ENCODE peak calls at places on chromosomes 12 and 14, in four cellular contexts. W is tibial nerve, C is foreskin fibroblast, J is thoracic aorta. K is an unnamed sample.

GRCh38 chr14:37594916-37595808 is at the start of the genes FOXA1 and TTC6:
- DNase-seq in W (no peak), J (no peak), C (no peak), K (no peak)

GRCh38 chr14:33938131-33938949 is 12.5 kb downstream of the EGLN3 start:
- DNase-seq in W (no peak), J (no peak), C (no peak), K (no peak)

GRCh38 chr12:23139026-23139425 is 514.1 kb downstream of the ETNK1 start:
- DNase-seq in J (no peak), W (no peak), C (no peak), K (no peak)

GRCh38 chr12:92551853-92552397 is 150.9 kb upstream of the PLEKHG7 start:
- DNase-seq in J (no peak), C (peak; percentile 54), W (no peak), K (no peak)

GRCh38 chr12:31737763-31738162 is 8.9 kb upstream of the AMN1 start:
- DNase-seq in C (no peak), J (no peak), W (no peak), K (no peak)

GRCh38 chr12:102950107-102950949 is 7.1 kb upstream of the ASCL1 start:
- DNase-seq in W (no peak), J (no peak), C (no peak), K (no peak)

GRCh38 chr14:97723834-97724770 is 926.9 kb downstream of the VRK1 start:
- DNase-seq in C (no peak), W (no peak), J (no peak), K (no peak)

GRCh38 chr12:60279224-60279623 is 683.4 kb downstream of the SLC16A7 start:
- DNase-seq in J (no peak), W (no peak), C (peak; percentile 35), K (no peak)

GRCh38 chr12:124852329-124852831 is 11.3 kb downstream of the SCARB1 start:
- DNase-seq in W (no peak), C (no peak), J (no peak), K (no peak)

GRCh38 chr12:31518680-31519227 is 72.2 kb downstream of the DENND5B start:
- DNase-seq in W (no peak), J (no peak), C (peak; percentile 98), K (no peak)

GRCh38 chr14:91113829-91114078 is at the start of gene DGLUCY:
- DNase-seq in C (peak; percentile 75), W (no peak), J (peak; percentile 32), K (peak; percentile 20)

GRCh38 chr12:38316391-38317129 is at the start of gene ALG10B:
- DNase-seq in C (peak; percentile 94), W (peak; percentile 85), J (peak; percentile 71), K (peak; percentile 89)

GRCh38 chr12:63897931-63898330 is 53.4 kb downstream of the SRGAP1 start:
- DNase-seq in J (no peak), C (no peak), W (no peak), K (no peak)

GRCh38 chr12:127401005-127401404 is 866.0 kb upstream of the TMEM132C start:
- DNase-seq in C (peak; percentile 29), W (no peak), J (no peak), K (no peak)

GRCh38 chr12:111149299-111149698 is 219.6 kb downstream of the PHETA1 start:
- DNase-seq in J (no peak), C (no peak), W (no peak), K (no peak)

GRCh38 chr12:30725739-30726138 is 29.0 kb downstream of the CAPRIN2 start:
- DNase-seq in W (no peak), J (no peak), C (peak; percentile 47), K (no peak)

GRCh38 chr14:32710351-32711102 is 228.2 kb upstream of the NPAS3 start:
- DNase-seq in J (no peak), W (no peak), C (no peak), K (no peak)

GRCh38 chr12:79012616-79013015 is 148.0 kb downstream of the SYT1 start:
- DNase-seq in J (no peak), W (no peak), C (no peak), K (no peak)
- H3K4me3 ChIP-seq in J (no peak overlapping the region), W (no peak overlapping the region), C (no peak overlapping the region), K (no peak overlapping the region)

GRCh38 chr12:9081667-9082243 is 34.0 kb downstream of the A2M start:
- DNase-seq in C (no peak), W (no peak), J (no peak), K (no peak)
- H3K4me3 ChIP-seq in C (no peak overlapping the region), W (no peak overlapping the region), J (no peak overlapping the region), K (no peak overlapping the region)

GRCh38 chr14:106317593-106317992 is 791.2 kb downstream of the TMEM121 start:
- DNase-seq in J (no peak), W (no peak), C (no peak), K (no peak)
- H3K4me3 ChIP-seq in J (no peak overlapping the region), W (no peak overlapping the region), C (no peak overlapping the region), K (no peak overlapping the region)

DNA sequence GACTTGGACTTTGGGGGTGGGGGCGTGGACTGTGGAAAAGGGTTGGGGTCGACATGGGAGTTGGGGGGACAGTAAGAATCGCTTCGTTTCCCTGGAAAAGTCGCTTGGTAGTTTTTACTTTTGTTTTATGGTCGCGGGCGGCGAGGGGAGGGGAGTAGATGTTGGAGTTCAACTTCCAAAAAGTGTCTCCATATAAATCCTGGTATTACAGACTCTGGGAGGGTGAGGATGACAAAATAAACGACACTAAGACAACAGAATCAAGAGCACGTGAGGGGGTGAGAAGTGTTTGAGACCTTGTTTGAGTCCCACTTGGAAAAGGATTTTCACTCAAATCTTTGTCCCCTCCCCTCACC is 650 bp upstream of the BCL11B start:
- DNase-seq in J (no peak), W (no peak), C (no peak), K (no peak)
- H3K4me3 ChIP-seq in J (peak overlapping the region; percentile 63), W (peak overlapping the region; percentile 50), C (peak overlapping the region; percentile 49), K (peak overlapping the region; percentile 86)

GRCh38 chr14:54882521-54882920 is 20.1 kb downstream of the GCH1 start:
- DNase-seq in W (no peak), C (no peak), J (no peak), K (no peak)

GRCh38 chr14:54881761-54882401 is 20.7 kb downstream of the GCH1 start:
- DNase-seq in W (no peak), C (no peak), J (no peak), K (no peak)

GRCh38 chr14:54877703-54878021 is 25.0 kb downstream of the GCH1 start:
- DNase-seq in C (no peak), W (no peak), J (no peak), K (no peak)

GRCh38 chr14:54877015-54877702 is 25.5 kb downstream of the GCH1 start:
- DNase-seq in C (no peak), J (no peak), W (no peak), K (no peak)

DNA sequence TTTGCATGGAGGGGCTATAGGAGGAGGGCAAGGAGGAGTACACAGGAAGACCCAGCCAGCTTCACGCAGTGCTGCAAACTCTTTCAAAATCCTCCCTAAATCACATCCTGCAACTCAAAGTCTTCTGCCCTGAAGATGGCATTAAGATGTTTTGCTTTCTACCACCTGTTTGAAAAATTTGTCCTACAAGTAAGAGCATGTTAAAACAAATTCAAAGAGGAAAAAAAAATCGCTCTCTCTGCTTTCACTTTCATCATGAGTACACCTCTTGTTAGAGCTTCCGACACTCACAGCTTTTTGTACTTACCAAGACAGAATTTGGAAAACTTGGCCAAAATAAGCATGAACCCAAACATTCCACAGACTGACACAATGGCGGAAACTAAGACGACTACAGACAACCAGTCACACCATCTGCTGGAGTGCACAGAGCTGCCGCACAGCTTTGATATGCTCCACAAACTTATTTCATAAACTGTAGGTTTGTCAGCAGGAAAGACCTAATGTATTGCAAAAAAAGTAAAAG is 21.3 kb downstream of the GCH1 start:
- DNase-seq in W (no peak), C (peak; percentile 33), J (no peak), K (no peak)
- H3K4me3 ChIP-seq in W (peak overlapping the region; percentile 43), C (peak overlapping the region; percentile 50), J (peak overlapping the region; percentile 74), K (peak overlapping the region; percentile 56)